ENCODE peak calls at places on chromosomes 1 and 21, in six cellular contexts. Z is SJCRH30; K is activated naive CD8-positive, alpha-beta T cell treated with anti-CD3 and anti-CD28 coated beads for 36 hours; N is RWPE1; T is AG08396; U is A172. O is an unnamed sample.

GRCh38 chr1:147077081-147077480 is 95.2 kb downstream of the PRKAB2 start:
- DNase-seq in Z (no peak), K (no peak), N (no peak), T (no peak), U (no peak), O (no peak)

GRCh38 chr1:23958810-23959460 is 693 bp upstream of the PNRC2 start:
- DNase-seq in Z (peak; percentile 97), K (peak; percentile 92), N (peak; percentile 77), T (peak; percentile 81), U (peak; percentile 92), O (peak; percentile 98)

GRCh38 chr1:119286587-119287181 is 81.9 kb upstream of the HAO2 start:
- DNase-seq in Z (peak; percentile 78), K (peak; percentile 20), N (peak; percentile 35), T (peak; percentile 19), U (peak; percentile 13), O (peak; percentile 60)

GRCh38 chr1:37553598-37553926 is 531 bp downstream of the SNIP1 start:
- DNase-seq in Z (no peak), K (no peak), N (no peak), T (peak; percentile 16), U (no peak), O (no peak)

GRCh38 chr1:41874903-41875411 is 43.8 kb downstream of the HIVEP3 start:
- DNase-seq in Z (no peak), K (no peak), N (no peak), T (no peak), U (no peak), O (no peak)

GRCh38 chr1:53738205-53739108 is 507 bp downstream of the GLIS1 start:
- DNase-seq in Z (no peak), K (no peak), N (no peak), T (no peak), U (no peak), O (no peak)

GRCh38 chr1:111704776-111705175 is 34.4 kb downstream of the INKA2 start:
- DNase-seq in Z (no peak), K (no peak), N (peak; percentile 89), T (no peak), U (no peak), O (peak; percentile 58)

GRCh38 chr1:93750946-93751345 is 69.3 kb upstream of the BCAR3 start:
- DNase-seq in Z (no peak), K (no peak), N (no peak), T (no peak), U (no peak), O (no peak)

GRCh38 chr1:90402893-90403849 is 313.9 kb downstream of the BARHL2 start:
- DNase-seq in Z (peak; percentile 98), K (no peak), N (peak; percentile 91), T (peak; percentile 15), U (peak; percentile 93), O (peak; percentile 98)

GRCh38 chr1:2592672-2593071 is 6.1 kb downstream of the PRXL2B start:
- DNase-seq in Z (no peak), K (no peak), N (no peak), T (no peak), U (no peak), O (no peak)

GRCh38 chr1:227947425-227947677 is 381 bp downstream of the WNT9A start:
- DNase-seq in Z (peak; percentile 48), K (no peak), N (peak; percentile 26), T (peak; percentile 67), U (no peak), O (peak; percentile 13)

GRCh38 chr1:42992043-42992697 is 33.5 kb upstream of the SLC2A1 start:
- DNase-seq in Z (no peak), K (no peak), N (no peak), T (no peak), U (no peak), O (no peak)

GRCh38 chr1:159746676-159747075 is 32.3 kb upstream of the CRP start:
- DNase-seq in Z (no peak), K (no peak), N (no peak), T (no peak), U (no peak), O (no peak)

GRCh38 chr21:41952568-41953248 is 1.1 kb downstream of the C2CD2 start:
- DNase-seq in Z (peak; percentile 48), K (no peak), N (peak; percentile 28), T (peak; percentile 32), U (no peak), O (no peak)

GRCh38 chr21:46100426-46100825 is 2.5 kb downstream of the COL6A2 start:
- DNase-seq in Z (no peak), K (no peak), N (no peak), T (peak; percentile 55), U (peak; percentile 57), O (peak; percentile 22)

GRCh38 chr1:1268284-1268682 is 5.4 kb downstream of the UBE2J2 start:
- DNase-seq in Z (no peak), K (no peak), N (no peak), T (no peak), U (no peak), O (no peak)

GRCh38 chr1:60171793-60172192 is 98.2 kb upstream of the C1orf87 start:
- DNase-seq in Z (peak; percentile 19), K (no peak), N (no peak), T (peak; percentile 37), U (peak; percentile 52), O (no peak)

GRCh38 chr1:111251570-111251969 is 24.1 kb downstream of the CHI3L2 start:
- DNase-seq in Z (no peak), K (no peak), N (no peak), T (no peak), U (no peak), O (no peak)

GRCh38 chr21:14864211-14865021 is 200.4 kb downstream of the NRIP1 start:
- DNase-seq in Z (peak; percentile 97), K (peak; percentile 29), N (no peak), T (peak; percentile 57), U (peak; percentile 62), O (peak; percentile 60)

GRCh38 chr1:84344286-84344685 is 42.8 kb downstream of the SAMD13 start:
- DNase-seq in Z (no peak), K (no peak), N (no peak), T (peak; percentile 48), U (peak; percentile 20), O (no peak)

GRCh38 chr1:185419718-185420117 is 102.7 kb upstream of the IVNS1ABP start:
- DNase-seq in Z (no peak), K (no peak), N (no peak), T (no peak), U (no peak), O (no peak)